ENCODE peak calls at places on chromosome 21, in nine cellular contexts. One of them, this sample, is unnamed.

GRCh38 chr21:26388731-26389231 is 184.3 kb downstream of the CYYR1 start:
- DNase-seq in transverse colon: no peak
- DNase-seq in heart right ventricle: no peak
- DNase-seq in fibroblast of lung: peak
- DNase-seq in fibroblast of mammary gland: peak
- DNase-seq in gastrocnemius medialis: no peak
- DNase-seq in fibroblast of pulmonary artery: peak
- DNase-seq in SK-N-SH: peak
- DNase-seq in epithelial cell of esophagus: peak
- DNase-seq in this sample: peak

GRCh38 chr21:44967082-44968047 is 27.5 kb downstream of the SLX9 start:
- DNase-seq in transverse colon: no peak
- DNase-seq in heart right ventricle: no peak
- DNase-seq in fibroblast of lung: no peak
- DNase-seq in fibroblast of mammary gland: no peak
- DNase-seq in gastrocnemius medialis: no peak
- DNase-seq in fibroblast of pulmonary artery: no peak
- DNase-seq in SK-N-SH: no peak
- DNase-seq in epithelial cell of esophagus: no peak
- DNase-seq in this sample: no peak

GRCh38 chr21:25963186-25963585 is 207.4 kb downstream of the APP start:
- DNase-seq in transverse colon: peak
- DNase-seq in heart right ventricle: no peak
- DNase-seq in fibroblast of lung: peak
- DNase-seq in fibroblast of mammary gland: peak
- DNase-seq in gastrocnemius medialis: no peak
- DNase-seq in fibroblast of pulmonary artery: peak
- DNase-seq in SK-N-SH: no peak
- DNase-seq in epithelial cell of esophagus: peak
- DNase-seq in this sample: no peak

GRCh38 chr21:45179568-45180288 is 105.3 kb downstream of the ADARB1 start:
- DNase-seq in transverse colon: no peak
- DNase-seq in heart right ventricle: no peak
- DNase-seq in fibroblast of lung: no peak
- DNase-seq in fibroblast of mammary gland: no peak
- DNase-seq in gastrocnemius medialis: no peak
- DNase-seq in fibroblast of pulmonary artery: no peak
- DNase-seq in SK-N-SH: no peak
- DNase-seq in epithelial cell of esophagus: no peak
- DNase-seq in this sample: no peak

GRCh38 chr21:41648591-41649031 is 118.2 kb downstream of the RIPK4 start:
- DNase-seq in transverse colon: no peak
- DNase-seq in heart right ventricle: no peak
- DNase-seq in fibroblast of lung: peak
- DNase-seq in fibroblast of mammary gland: peak
- DNase-seq in gastrocnemius medialis: no peak
- DNase-seq in fibroblast of pulmonary artery: peak
- DNase-seq in SK-N-SH: no peak
- DNase-seq in epithelial cell of esophagus: peak
- DNase-seq in this sample: peak

GRCh38 chr21:44360174-44360573 is 6.8 kb downstream of the TRPM2 start:
- DNase-seq in transverse colon: no peak
- DNase-seq in heart right ventricle: no peak
- DNase-seq in fibroblast of lung: no peak
- DNase-seq in fibroblast of mammary gland: no peak
- DNase-seq in gastrocnemius medialis: no peak
- DNase-seq in fibroblast of pulmonary artery: no peak
- DNase-seq in SK-N-SH: no peak
- DNase-seq in epithelial cell of esophagus: no peak
- DNase-seq in this sample: no peak

GRCh38 chr21:23017989-23018388 is 2019.8 kb downstream of the NCAM2 start:
- DNase-seq in transverse colon: no peak
- DNase-seq in heart right ventricle: no peak
- DNase-seq in fibroblast of lung: no peak
- DNase-seq in fibroblast of mammary gland: no peak
- DNase-seq in gastrocnemius medialis: no peak
- DNase-seq in fibroblast of pulmonary artery: no peak
- DNase-seq in SK-N-SH: no peak
- DNase-seq in epithelial cell of esophagus: no peak
- DNase-seq in this sample: no peak

GRCh38 chr21:20999567-21000169 is 1.5 kb downstream of the NCAM2 start:
- DNase-seq in transverse colon: peak
- DNase-seq in heart right ventricle: peak
- DNase-seq in fibroblast of lung: peak
- DNase-seq in fibroblast of mammary gland: peak
- DNase-seq in gastrocnemius medialis: no peak
- DNase-seq in fibroblast of pulmonary artery: peak
- DNase-seq in SK-N-SH: peak
- DNase-seq in epithelial cell of esophagus: peak
- DNase-seq in this sample: peak

GRCh38 chr21:46243325-46243724 is 14.8 kb upstream of the LSS start:
- DNase-seq in transverse colon: no peak
- DNase-seq in heart right ventricle: no peak
- DNase-seq in fibroblast of lung: no peak
- DNase-seq in fibroblast of mammary gland: no peak
- DNase-seq in gastrocnemius medialis: no peak
- DNase-seq in fibroblast of pulmonary artery: no peak
- DNase-seq in SK-N-SH: no peak
- DNase-seq in epithelial cell of esophagus: no peak
- DNase-seq in this sample: no peak

GRCh38 chr21:45695086-45695485 is 51.6 kb downstream of the PCBP3 start:
- DNase-seq in transverse colon: no peak
- DNase-seq in heart right ventricle: no peak
- DNase-seq in fibroblast of lung: no peak
- DNase-seq in fibroblast of mammary gland: no peak
- DNase-seq in gastrocnemius medialis: no peak
- DNase-seq in fibroblast of pulmonary artery: no peak
- DNase-seq in SK-N-SH: no peak
- DNase-seq in epithelial cell of esophagus: no peak
- DNase-seq in this sample: no peak

GRCh38 chr21:29316029-29316742 is 17.5 kb downstream of the BACH1 start:
- DNase-seq in transverse colon: no peak
- DNase-seq in heart right ventricle: no peak
- DNase-seq in fibroblast of lung: no peak
- DNase-seq in fibroblast of mammary gland: no peak
- DNase-seq in gastrocnemius medialis: no peak
- DNase-seq in fibroblast of pulmonary artery: no peak
- DNase-seq in SK-N-SH: no peak
- DNase-seq in epithelial cell of esophagus: no peak
- DNase-seq in this sample: no peak

GRCh38 chr21:43772368-43772870 is 3.7 kb downstream of the CSTB start:
- DNase-seq in transverse colon: no peak
- DNase-seq in heart right ventricle: no peak
- DNase-seq in fibroblast of lung: no peak
- DNase-seq in fibroblast of mammary gland: no peak
- DNase-seq in gastrocnemius medialis: no peak
- DNase-seq in fibroblast of pulmonary artery: no peak
- DNase-seq in SK-N-SH: no peak
- DNase-seq in epithelial cell of esophagus: peak
- DNase-seq in this sample: no peak

GRCh38 chr21:46081022-46081861 is 16.7 kb upstream of the COL6A2 start:
- DNase-seq in transverse colon: no peak
- DNase-seq in heart right ventricle: no peak
- DNase-seq in fibroblast of lung: peak
- DNase-seq in fibroblast of mammary gland: no peak
- DNase-seq in gastrocnemius medialis: no peak
- DNase-seq in fibroblast of pulmonary artery: no peak
- DNase-seq in SK-N-SH: no peak
- DNase-seq in epithelial cell of esophagus: no peak
- DNase-seq in this sample: no peak

GRCh38 chr21:44517175-44517899 is 22.7 kb downstream of the KRTAP10-1 start:
- DNase-seq in transverse colon: no peak
- DNase-seq in heart right ventricle: no peak
- DNase-seq in fibroblast of lung: peak
- DNase-seq in fibroblast of mammary gland: peak
- DNase-seq in gastrocnemius medialis: no peak
- DNase-seq in fibroblast of pulmonary artery: no peak
- DNase-seq in SK-N-SH: peak
- DNase-seq in epithelial cell of esophagus: no peak
- DNase-seq in this sample: no peak

GRCh38 chr21:34362136-34362444 is 1.7 kb upstream of the KCNE2 start:
- DNase-seq in transverse colon: no peak
- DNase-seq in heart right ventricle: no peak
- DNase-seq in fibroblast of lung: no peak
- DNase-seq in fibroblast of mammary gland: no peak
- DNase-seq in gastrocnemius medialis: no peak
- DNase-seq in fibroblast of pulmonary artery: no peak
- DNase-seq in SK-N-SH: no peak
- DNase-seq in epithelial cell of esophagus: no peak
- DNase-seq in this sample: no peak
- TF ChIP-seq CTCF in transverse colon: peak
- TF ChIP-seq CTCF in heart right ventricle: no peak
- TF ChIP-seq CTCF in fibroblast of lung: no peak
- TF ChIP-seq CTCF in fibroblast of mammary gland: no peak
- TF ChIP-seq CTCF in gastrocnemius medialis: no peak
- TF ChIP-seq CTCF in fibroblast of pulmonary artery: no peak
- TF ChIP-seq CTCF in SK-N-SH: no peak
- TF ChIP-seq CTCF in epithelial cell of esophagus: no peak
- TF ChIP-seq CTCF in this sample: no peak

GRCh38 chr21:33238146-33238545 is 8.4 kb downstream of the IFNAR2 start:
- DNase-seq in transverse colon: no peak
- DNase-seq in heart right ventricle: no peak
- DNase-seq in fibroblast of lung: no peak
- DNase-seq in fibroblast of mammary gland: no peak
- DNase-seq in gastrocnemius medialis: no peak
- DNase-seq in fibroblast of pulmonary artery: no peak
- DNase-seq in SK-N-SH: no peak
- DNase-seq in epithelial cell of esophagus: no peak
- DNase-seq in this sample: no peak
- H3K4me3 ChIP-seq in transverse colon: no peak
- H3K4me3 ChIP-seq in heart right ventricle: no peak
- H3K4me3 ChIP-seq in fibroblast of lung: no peak
- H3K4me3 ChIP-seq in fibroblast of mammary gland: no peak
- H3K4me3 ChIP-seq in gastrocnemius medialis: no peak
- H3K4me3 ChIP-seq in fibroblast of pulmonary artery: no peak
- H3K4me3 ChIP-seq in SK-N-SH: no peak
- H3K4me3 ChIP-seq in epithelial cell of esophagus: no peak
- H3K4me3 ChIP-seq in this sample: no peak

GRCh38 chr21:31780944-31781343 is 49.0 kb upstream of the SCAF4 start:
- DNase-seq in transverse colon: no peak
- DNase-seq in heart right ventricle: no peak
- DNase-seq in fibroblast of lung: no peak
- DNase-seq in fibroblast of mammary gland: no peak
- DNase-seq in gastrocnemius medialis: no peak
- DNase-seq in fibroblast of pulmonary artery: no peak
- DNase-seq in SK-N-SH: no peak
- DNase-seq in epithelial cell of esophagus: peak
- DNase-seq in this sample: no peak

GRCh38 chr21:31781737-31782136 is 49.8 kb upstream of the SCAF4 start:
- DNase-seq in transverse colon: no peak
- DNase-seq in heart right ventricle: peak
- DNase-seq in fibroblast of lung: peak
- DNase-seq in fibroblast of mammary gland: peak
- DNase-seq in gastrocnemius medialis: peak
- DNase-seq in fibroblast of pulmonary artery: peak
- DNase-seq in SK-N-SH: no peak
- DNase-seq in epithelial cell of esophagus: peak
- DNase-seq in this sample: peak

GRCh38 chr21:31788581-31788980 is 56.7 kb upstream of the SCAF4 start:
- DNase-seq in transverse colon: no peak
- DNase-seq in heart right ventricle: no peak
- DNase-seq in fibroblast of lung: no peak
- DNase-seq in fibroblast of mammary gland: no peak
- DNase-seq in gastrocnemius medialis: no peak
- DNase-seq in fibroblast of pulmonary artery: no peak
- DNase-seq in SK-N-SH: no peak
- DNase-seq in epithelial cell of esophagus: no peak
- DNase-seq in this sample: no peak

DNA sequence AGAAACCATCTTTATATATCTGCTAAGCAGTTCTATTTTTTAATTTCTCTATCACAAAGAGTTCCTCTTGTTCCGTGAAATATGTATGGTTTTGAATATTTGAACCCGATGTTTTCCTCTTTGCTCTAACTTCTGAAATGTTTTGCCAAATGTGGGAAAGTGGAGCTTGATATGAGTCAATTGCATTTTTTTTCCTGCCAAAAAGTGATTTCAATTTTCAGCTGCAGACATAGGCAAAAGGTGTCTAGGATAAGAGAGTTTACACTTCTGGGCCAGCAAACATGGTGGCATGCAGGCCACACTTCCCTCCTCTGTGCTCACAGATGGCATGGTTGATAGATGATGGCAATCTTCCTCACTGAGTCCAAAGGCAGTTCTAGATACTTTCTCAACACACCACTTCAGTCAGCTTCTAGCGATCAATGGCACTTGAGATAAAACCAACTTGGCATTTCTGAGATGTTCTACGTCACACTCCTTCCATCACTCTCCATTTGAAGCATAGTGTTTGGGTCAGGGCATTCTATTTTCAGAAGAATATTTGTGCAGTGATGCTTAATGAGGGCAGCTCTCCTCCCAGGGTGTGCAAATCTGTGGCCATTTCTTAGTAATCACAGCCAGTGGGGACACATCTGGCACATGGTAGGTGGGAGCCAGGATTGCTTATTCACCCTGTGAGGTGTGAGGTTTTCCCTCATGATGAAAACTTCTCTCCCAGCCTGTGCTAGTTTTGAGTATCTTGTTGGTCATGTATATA is 54.4 kb upstream of the SCAF4 start:
- DNase-seq in transverse colon: no peak
- DNase-seq in heart right ventricle: no peak
- DNase-seq in fibroblast of lung: no peak
- DNase-seq in fibroblast of mammary gland: no peak
- DNase-seq in gastrocnemius medialis: no peak
- DNase-seq in fibroblast of pulmonary artery: no peak
- DNase-seq in SK-N-SH: no peak
- DNase-seq in epithelial cell of esophagus: no peak
- DNase-seq in this sample: no peak
- TF ChIP-seq CTCF in transverse colon: no peak
- TF ChIP-seq CTCF in heart right ventricle: peak
- TF ChIP-seq CTCF in fibroblast of lung: no peak
- TF ChIP-seq CTCF in fibroblast of mammary gland: no peak
- TF ChIP-seq CTCF in gastrocnemius medialis: no peak
- TF ChIP-seq CTCF in fibroblast of pulmonary artery: no peak
- TF ChIP-seq CTCF in SK-N-SH: no peak
- TF ChIP-seq CTCF in epithelial cell of esophagus: no peak
- TF ChIP-seq CTCF in this sample: no peak

GRCh38 chr21:31741116-31741515 is 9.2 kb upstream of the SCAF4 start:
- DNase-seq in transverse colon: no peak
- DNase-seq in heart right ventricle: no peak
- DNase-seq in fibroblast of lung: no peak
- DNase-seq in fibroblast of mammary gland: no peak
- DNase-seq in gastrocnemius medialis: no peak
- DNase-seq in fibroblast of pulmonary artery: no peak
- DNase-seq in SK-N-SH: no peak
- DNase-seq in epithelial cell of esophagus: no peak
- DNase-seq in this sample: no peak
- H3K4me3 ChIP-seq in transverse colon: no peak
- H3K4me3 ChIP-seq in heart right ventricle: no peak
- H3K4me3 ChIP-seq in fibroblast of lung: no peak
- H3K4me3 ChIP-seq in fibroblast of mammary gland: no peak
- H3K4me3 ChIP-seq in gastrocnemius medialis: no peak
- H3K4me3 ChIP-seq in fibroblast of pulmonary artery: no peak
- H3K4me3 ChIP-seq in SK-N-SH: no peak
- H3K4me3 ChIP-seq in epithelial cell of esophagus: no peak
- H3K4me3 ChIP-seq in this sample: no peak

DNA sequence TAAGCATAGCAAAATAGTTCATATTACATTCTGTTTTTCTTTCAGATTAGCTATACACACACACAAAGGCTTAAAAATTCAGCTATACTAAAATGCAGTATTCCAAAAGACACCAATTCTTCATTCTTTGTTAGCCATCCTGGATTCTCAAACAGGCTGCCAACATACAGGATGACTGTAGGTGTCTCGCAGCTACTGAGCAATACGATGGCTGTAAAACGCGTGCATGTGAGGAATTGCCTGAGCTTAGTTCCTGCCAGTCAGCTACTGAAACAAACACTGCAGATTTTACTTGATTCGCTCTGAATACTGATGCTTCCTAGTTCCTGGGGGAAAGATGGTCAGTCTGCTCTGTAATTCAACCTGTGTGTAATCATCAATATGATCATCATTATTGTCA is 24.7 kb upstream of the HMGN1 start:
- DNase-seq in transverse colon: no peak
- DNase-seq in heart right ventricle: no peak
- DNase-seq in fibroblast of lung: peak
- DNase-seq in fibroblast of mammary gland: peak
- DNase-seq in gastrocnemius medialis: no peak
- DNase-seq in fibroblast of pulmonary artery: peak
- DNase-seq in SK-N-SH: peak
- DNase-seq in epithelial cell of esophagus: peak
- DNase-seq in this sample: peak
- TF ChIP-seq CTCF in transverse colon: peak
- TF ChIP-seq CTCF in heart right ventricle: peak
- TF ChIP-seq CTCF in fibroblast of lung: peak
- TF ChIP-seq CTCF in fibroblast of mammary gland: peak
- TF ChIP-seq CTCF in gastrocnemius medialis: peak
- TF ChIP-seq CTCF in fibroblast of pulmonary artery: peak
- TF ChIP-seq CTCF in SK-N-SH: peak
- TF ChIP-seq CTCF in epithelial cell of esophagus: peak
- TF ChIP-seq CTCF in this sample: peak